ENCODE peak calls at places on chromosomes 12 and 14, in four cellular contexts. One of them, this sample, is unnamed.

GRCh38 chr12:49550853-49551252 is 12.0 kb downstream of the KCNH3 start:
- DNase-seq in thoracic aorta: no peak
- DNase-seq in left ventricle myocardium inferior: no peak
- DNase-seq in uterus: no peak
- DNase-seq in this sample: no peak

GRCh38 chr14:58713677-58714076 is 75.9 kb downstream of the DACT1 start:
- DNase-seq in thoracic aorta: no peak
- DNase-seq in left ventricle myocardium inferior: no peak
- DNase-seq in uterus: no peak
- DNase-seq in this sample: no peak

GRCh38 chr14:74571441-74571841 is 40.6 kb downstream of the LTBP2 start:
- DNase-seq in thoracic aorta: no peak
- DNase-seq in left ventricle myocardium inferior: no peak
- DNase-seq in uterus: no peak
- DNase-seq in this sample: no peak

GRCh38 chr12:68803948-68804653 is 3.9 kb upstream of the MDM2 start:
- DNase-seq in thoracic aorta: no peak
- DNase-seq in left ventricle myocardium inferior: no peak
- DNase-seq in uterus: no peak
- DNase-seq in this sample: no peak

GRCh38 chr12:63093711-63094110 is 57.3 kb downstream of the AVPR1A start:
- DNase-seq in thoracic aorta: no peak
- DNase-seq in left ventricle myocardium inferior: no peak
- DNase-seq in uterus: no peak
- DNase-seq in this sample: no peak

GRCh38 chr12:128818065-128819022 is 5.4 kb downstream of the SLC15A4 start:
- DNase-seq in thoracic aorta: no peak
- DNase-seq in left ventricle myocardium inferior: no peak
- DNase-seq in uterus: no peak
- DNase-seq in this sample: peak

GRCh38 chr12:89353823-89354629 is 1.7 kb upstream of the DUSP6 start:
- DNase-seq in thoracic aorta: no peak
- DNase-seq in left ventricle myocardium inferior: peak
- DNase-seq in uterus: peak
- DNase-seq in this sample: peak

GRCh38 chr14:67240168-67240932 is 885 bp upstream of the PALS1 start:
- DNase-seq in thoracic aorta: no peak
- DNase-seq in left ventricle myocardium inferior: peak
- DNase-seq in uterus: peak
- DNase-seq in this sample: peak

GRCh38 chr12:93778306-93778705 is 101.1 kb downstream of the CRADD start:
- DNase-seq in thoracic aorta: peak
- DNase-seq in left ventricle myocardium inferior: peak
- DNase-seq in uterus: peak
- DNase-seq in this sample: peak

GRCh38 chr12:89162704-89163261 is 189.5 kb downstream of the DUSP6 start:
- DNase-seq in thoracic aorta: peak
- DNase-seq in left ventricle myocardium inferior: peak
- DNase-seq in uterus: peak
- DNase-seq in this sample: peak

GRCh38 chr14:68297871-68298468 is 478.4 kb downstream of the RAD51B start:
- DNase-seq in thoracic aorta: no peak
- DNase-seq in left ventricle myocardium inferior: no peak
- DNase-seq in uterus: no peak
- DNase-seq in this sample: peak

GRCh38 chr12:28550757-28551381 is 360.6 kb downstream of the CCDC91 start:
- DNase-seq in thoracic aorta: no peak
- DNase-seq in left ventricle myocardium inferior: no peak
- DNase-seq in uterus: no peak
- DNase-seq in this sample: peak

GRCh38 chr12:97960741-97961608 is 498.4 kb downstream of the RMST start:
- DNase-seq in thoracic aorta: no peak
- DNase-seq in left ventricle myocardium inferior: no peak
- DNase-seq in uterus: no peak
- DNase-seq in this sample: no peak

GRCh38 chr12:96386794-96387193 is 13.4 kb downstream of the CDK17 start:
- DNase-seq in thoracic aorta: no peak
- DNase-seq in left ventricle myocardium inferior: no peak
- DNase-seq in uterus: no peak
- DNase-seq in this sample: no peak

GRCh38 chr12:18135086-18135485 is 45.1 kb upstream of the RERGL start:
- DNase-seq in thoracic aorta: no peak
- DNase-seq in left ventricle myocardium inferior: no peak
- DNase-seq in uterus: no peak
- DNase-seq in this sample: no peak

GRCh38 chr12:118098911-118099671 is 4.7 kb downstream of the VSIG10 start:
- DNase-seq in thoracic aorta: no peak
- DNase-seq in left ventricle myocardium inferior: no peak
- DNase-seq in uterus: no peak
- DNase-seq in this sample: no peak

GRCh38 chr12:110928700-110929099 is 8.3 kb upstream of the MYL2 start:
- DNase-seq in thoracic aorta: no peak
- DNase-seq in left ventricle myocardium inferior: peak
- DNase-seq in uterus: no peak
- DNase-seq in this sample: no peak

GRCh38 chr12:66210840-66211239 is 21.8 kb downstream of the IRAK3 start:
- DNase-seq in thoracic aorta: no peak
- DNase-seq in left ventricle myocardium inferior: no peak
- DNase-seq in uterus: no peak
- DNase-seq in this sample: no peak

GRCh38 chr14:44901696-44902095 is 60.1 kb downstream of the KLHL28 start:
- DNase-seq in thoracic aorta: no peak
- DNase-seq in left ventricle myocardium inferior: no peak
- DNase-seq in uterus: no peak
- DNase-seq in this sample: no peak

GRCh38 chr12:49014547-49014946 is 4.0 kb downstream of the PRKAG1 start:
- DNase-seq in thoracic aorta: no peak
- DNase-seq in left ventricle myocardium inferior: no peak
- DNase-seq in uterus: no peak
- DNase-seq in this sample: peak

GRCh38 chr14:101369916-101370592 is 191.2 kb upstream of the DIO3 start:
- DNase-seq in thoracic aorta: no peak
- DNase-seq in left ventricle myocardium inferior: no peak
- DNase-seq in uterus: peak
- DNase-seq in this sample: no peak

GRCh38 chr14:53306267-53306721 is 153.2 kb upstream of the DDHD1 start:
- DNase-seq in thoracic aorta: no peak
- DNase-seq in left ventricle myocardium inferior: peak
- DNase-seq in uterus: peak
- DNase-seq in this sample: peak

GRCh38 chr12:85076688-85077430 is 40.7 kb downstream of the LRRIQ1 start:
- DNase-seq in thoracic aorta: no peak
- DNase-seq in left ventricle myocardium inferior: no peak
- DNase-seq in uterus: peak
- DNase-seq in this sample: peak

GRCh38 chr14:34539407-34540180 is at the start of gene EAPP:
- DNase-seq in thoracic aorta: peak
- DNase-seq in left ventricle myocardium inferior: peak
- DNase-seq in uterus: peak
- DNase-seq in this sample: peak

DNA sequence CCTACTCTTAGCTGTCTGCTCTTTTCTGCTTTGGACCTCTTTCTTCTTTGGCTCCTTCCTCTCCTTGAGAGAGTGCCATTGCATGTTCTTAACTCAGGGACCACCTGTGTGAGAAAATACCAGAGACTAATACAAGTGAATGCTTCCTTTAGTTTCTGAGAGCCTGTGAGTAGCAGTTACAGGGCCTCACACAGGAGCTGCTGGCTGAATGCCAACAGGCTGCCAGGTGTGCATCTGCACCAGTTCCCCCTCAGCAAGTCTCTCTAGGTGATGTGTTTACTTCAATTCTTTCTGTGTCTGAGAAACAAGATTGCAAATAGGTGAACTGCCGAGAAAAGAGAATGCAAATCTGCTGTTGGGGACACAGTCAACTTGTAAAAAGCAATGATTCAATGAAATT is 108.2 kb downstream of the STXBP6 start:
- DNase-seq in thoracic aorta: no peak
- DNase-seq in left ventricle myocardium inferior: no peak
- DNase-seq in uterus: no peak
- DNase-seq in this sample: no peak
- TF ChIP-seq CTCF in thoracic aorta: no peak
- TF ChIP-seq CTCF in left ventricle myocardium inferior: no peak
- TF ChIP-seq CTCF in uterus: no peak
- TF ChIP-seq CTCF in this sample: no peak

DNA sequence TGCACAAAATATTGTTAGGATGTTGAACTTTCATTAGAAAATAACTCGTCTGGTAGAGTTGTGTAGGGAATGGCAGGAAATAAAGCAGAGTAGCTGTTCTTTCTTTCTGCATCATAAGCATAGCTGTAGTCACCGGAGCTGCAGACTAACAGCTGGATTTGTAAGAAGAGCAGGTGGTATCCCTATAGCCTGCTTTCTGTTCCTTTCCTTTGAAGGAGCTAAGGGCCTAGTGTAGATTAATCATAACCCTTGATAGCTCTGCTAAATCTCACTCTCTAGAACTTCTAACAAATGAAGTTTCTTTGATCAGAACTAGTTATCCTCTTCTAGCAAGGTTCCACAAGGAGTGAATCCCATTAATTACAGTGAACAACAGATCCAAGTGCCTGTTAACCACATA is 3.5 kb downstream of the LMO3 start:
- DNase-seq in thoracic aorta: no peak
- DNase-seq in left ventricle myocardium inferior: no peak
- DNase-seq in uterus: no peak
- DNase-seq in this sample: no peak
- H3K4me3 ChIP-seq in thoracic aorta: peak
- H3K4me3 ChIP-seq in left ventricle myocardium inferior: no peak
- H3K4me3 ChIP-seq in uterus: no peak
- H3K4me3 ChIP-seq in this sample: no peak

GRCh38 chr12:106138646-106139421 is at the start of gene NUAK1:
- DNase-seq in thoracic aorta: no peak
- DNase-seq in left ventricle myocardium inferior: peak
- DNase-seq in uterus: peak
- DNase-seq in this sample: no peak

GRCh38 chr12:106138279-106138645 is 492 bp downstream of the NUAK1 start:
- DNase-seq in thoracic aorta: no peak
- DNase-seq in left ventricle myocardium inferior: no peak
- DNase-seq in uterus: no peak
- DNase-seq in this sample: no peak

GRCh38 chr12:106140223-106140986 is 1.7 kb upstream of the NUAK1 start:
- DNase-seq in thoracic aorta: no peak
- DNase-seq in left ventricle myocardium inferior: no peak
- DNase-seq in uterus: peak
- DNase-seq in this sample: no peak

GRCh38 chr12:106141003-106141402 is 2.2 kb upstream of the NUAK1 start:
- DNase-seq in thoracic aorta: no peak
- DNase-seq in left ventricle myocardium inferior: no peak
- DNase-seq in uterus: no peak
- DNase-seq in this sample: no peak

GRCh38 chr12:106139422-106140141 is 828 bp upstream of the NUAK1 start:
- DNase-seq in thoracic aorta: peak
- DNase-seq in left ventricle myocardium inferior: peak
- DNase-seq in uterus: peak
- DNase-seq in this sample: peak
- TF ChIP-seq CTCF in thoracic aorta: no peak
- TF ChIP-seq CTCF in left ventricle myocardium inferior: no peak
- TF ChIP-seq CTCF in uterus: no peak
- TF ChIP-seq CTCF in this sample: no peak

GRCh38 chr12:114682920-114683708 is 861 bp downstream of the TBX3 start:
- DNase-seq in thoracic aorta: no peak
- DNase-seq in left ventricle myocardium inferior: no peak
- DNase-seq in uterus: no peak
- DNase-seq in this sample: peak

GRCh38 chr12:114683709-114684097 is 272 bp downstream of the TBX3 start:
- DNase-seq in thoracic aorta: no peak
- DNase-seq in left ventricle myocardium inferior: no peak
- DNase-seq in uterus: no peak
- DNase-seq in this sample: no peak

GRCh38 chr12:114680498-114681148 is 3.4 kb downstream of the TBX3 start:
- DNase-seq in thoracic aorta: no peak
- DNase-seq in left ventricle myocardium inferior: no peak
- DNase-seq in uterus: no peak
- DNase-seq in this sample: no peak

GRCh38 chr12:114681149-114681849 is 2.7 kb downstream of the TBX3 start:
- DNase-seq in thoracic aorta: no peak
- DNase-seq in left ventricle myocardium inferior: no peak
- DNase-seq in uterus: no peak
- DNase-seq in this sample: peak

GRCh38 chr12:114682101-114682919 is 1.7 kb downstream of the TBX3 start:
- DNase-seq in thoracic aorta: no peak
- DNase-seq in left ventricle myocardium inferior: no peak
- DNase-seq in uterus: no peak
- DNase-seq in this sample: peak
- H3K4me3 ChIP-seq in thoracic aorta: peak
- H3K4me3 ChIP-seq in left ventricle myocardium inferior: peak
- H3K4me3 ChIP-seq in uterus: peak
- H3K4me3 ChIP-seq in this sample: peak

DNA sequence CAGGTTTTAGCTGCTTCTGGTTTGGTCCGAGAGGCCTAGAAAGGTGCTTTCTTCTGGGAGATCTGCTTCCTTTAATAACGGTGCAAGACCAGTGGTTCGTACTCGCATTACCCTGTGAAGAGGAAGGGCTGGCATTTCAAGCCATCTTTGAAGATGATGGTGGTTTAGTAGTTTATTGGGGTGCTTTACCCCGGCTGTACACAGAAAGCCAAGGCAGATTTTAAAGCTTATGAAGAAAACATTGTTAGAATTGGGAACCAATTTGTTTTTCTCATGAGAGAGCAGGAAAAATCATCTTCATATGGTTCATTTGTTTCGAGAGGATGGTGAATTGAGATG is 3.6 kb downstream of the CCND2 start:
- DNase-seq in thoracic aorta: no peak
- DNase-seq in left ventricle myocardium inferior: no peak
- DNase-seq in uterus: no peak
- DNase-seq in this sample: no peak
- TF ChIP-seq CTCF in thoracic aorta: peak
- TF ChIP-seq CTCF in left ventricle myocardium inferior: peak
- TF ChIP-seq CTCF in uterus: no peak
- TF ChIP-seq CTCF in this sample: no peak

GRCh38 chr12:122894173-122895121 is 1.5 kb downstream of the VPS37B start:
- DNase-seq in thoracic aorta: no peak
- DNase-seq in left ventricle myocardium inferior: no peak
- DNase-seq in uterus: peak
- DNase-seq in this sample: no peak
- H3K4me3 ChIP-seq in thoracic aorta: peak
- H3K4me3 ChIP-seq in left ventricle myocardium inferior: peak
- H3K4me3 ChIP-seq in uterus: peak
- H3K4me3 ChIP-seq in this sample: peak

GRCh38 chr12:52427083-52427482 is 7.1 kb downstream of the KRT75 start:
- DNase-seq in thoracic aorta: no peak
- DNase-seq in left ventricle myocardium inferior: no peak
- DNase-seq in uterus: no peak
- DNase-seq in this sample: no peak

GRCh38 chr12:52425466-52425865 is 8.7 kb downstream of the KRT75 start:
- DNase-seq in thoracic aorta: no peak
- DNase-seq in left ventricle myocardium inferior: no peak
- DNase-seq in uterus: no peak
- DNase-seq in this sample: no peak

GRCh38 chr12:52423661-52424503 is 10.3 kb downstream of the KRT75 start:
- DNase-seq in thoracic aorta: no peak
- DNase-seq in left ventricle myocardium inferior: no peak
- DNase-seq in uterus: no peak
- DNase-seq in this sample: no peak

GRCh38 chr12:52426034-52426433 is 8.1 kb downstream of the KRT75 start:
- DNase-seq in thoracic aorta: no peak
- DNase-seq in left ventricle myocardium inferior: no peak
- DNase-seq in uterus: no peak
- DNase-seq in this sample: no peak

GRCh38 chr12:52428121-52428520 is 6.0 kb downstream of the KRT75 start:
- DNase-seq in thoracic aorta: no peak
- DNase-seq in left ventricle myocardium inferior: no peak
- DNase-seq in uterus: no peak
- DNase-seq in this sample: no peak
- TF ChIP-seq CTCF in thoracic aorta: no peak
- TF ChIP-seq CTCF in left ventricle myocardium inferior: no peak
- TF ChIP-seq CTCF in uterus: no peak
- TF ChIP-seq CTCF in this sample: no peak